ENCODE peak calls at places on chromosome 16, in five cellular contexts. W is cardiac muscle cell, P is endodermal cell, T is osteoblast, O is hepatocyte. N is an unnamed sample.
A peak's percentile ranks its signal among the peaks of the same experiment; 100 is the strongest.

GRCh38 chr16:48526058-48526957 is 83.7 kb downstream of the N4BP1 start:
- DNase-seq in T (peak; percentile 58), W (no peak), O (peak; percentile 84), P (peak; percentile 93), N (peak; percentile 45)

GRCh38 chr16:4683255-4684029 is 9.9 kb upstream of the NUDT16L1 start:
- DNase-seq in T (peak; percentile 79), O (no peak), P (no peak), W (no peak), N (no peak)

GRCh38 chr16:24504467-24505345 is 34.7 kb upstream of the RBBP6 start:
- DNase-seq in W (peak; percentile 70), P (peak; percentile 88), O (peak; percentile 74), T (peak; percentile 81), N (no peak)

GRCh38 chr16:29848420-29849297 is 14.4 kb downstream of the CDIPT start:
- DNase-seq in T (peak; percentile 92), P (peak; percentile 93), W (peak; percentile 68), O (peak; percentile 84), N (peak; percentile 10)

GRCh38 chr16:48434653-48435318 is 49.6 kb upstream of the SIAH1 start:
- DNase-seq in P (no peak), O (peak; percentile 41), W (no peak), T (no peak), N (no peak)

GRCh38 chr16:82031116-82032084 is 3.7 kb upstream of the HSD17B2 start:
- DNase-seq in P (peak; percentile 56), W (peak; percentile 49), O (peak; percentile 78), T (peak; percentile 75), N (no peak)

GRCh38 chr16:3046506-3047386 is at the start of gene MMP25:
- DNase-seq in P (peak; percentile 81), O (no peak), W (no peak), T (peak; percentile 91), N (no peak)

GRCh38 chr16:19127674-19128131 is 13.9 kb downstream of the ITPRIPL2 start:
- DNase-seq in T (no peak), P (no peak), W (no peak), O (no peak), N (no peak)

GRCh38 chr16:19393226-19394074 is 24.2 kb upstream of the TMC5 start:
- DNase-seq in P (no peak), T (no peak), W (no peak), O (peak; percentile 79), N (peak; percentile 52)

GRCh38 chr16:73432794-73433455 is 385.0 kb upstream of the ZFHX3 start:
- DNase-seq in W (no peak), O (no peak), T (no peak), P (no peak), N (no peak)

GRCh38 chr16:22070361-22071351 is 21.7 kb upstream of the VWA3A start:
- DNase-seq in O (no peak), P (no peak), W (no peak), T (peak; percentile 41), N (no peak)

GRCh38 chr16:82011199-82011641 is at the start of gene SDR42E1:
- DNase-seq in P (no peak), O (no peak), T (peak; percentile 62), W (no peak), N (no peak)

GRCh38 chr16:80203821-80204220 is 337.0 kb upstream of the DYNLRB2 start:
- DNase-seq in O (no peak), P (no peak), T (no peak), W (no peak), N (no peak)

GRCh38 chr16:54244061-54244886 is 42.3 kb downstream of the IRX3 start:
- DNase-seq in W (no peak), O (no peak), T (peak; percentile 74), P (peak; percentile 72), N (no peak)

GRCh38 chr16:4899474-4899846 is 37.5 kb downstream of the PPL start:
- DNase-seq in O (no peak), T (peak; percentile 68), P (no peak), W (no peak), N (no peak)

GRCh38 chr16:61676740-61677139 is 359.5 kb downstream of the CDH8 start:
- DNase-seq in P (no peak), W (no peak), T (no peak), O (no peak), N (no peak)

GRCh38 chr16:2462031-2462866 is 2.3 kb downstream of the TEDC2 start:
- DNase-seq in W (no peak), T (no peak), O (no peak), P (no peak), N (no peak)

GRCh38 chr16:3645108-3645503 is 9.4 kb upstream of the DNASE1 start:
- DNase-seq in T (no peak), O (no peak), P (no peak), W (no peak), N (no peak)

GRCh38 chr16:31451681-31452351 is 7.5 kb upstream of the ARMC5 start:
- DNase-seq in O (peak; percentile 89), W (peak; percentile 75), T (peak; percentile 94), P (peak; percentile 88), N (peak; percentile 52)

GRCh38 chr16:2025251-2025650 is 1.5 kb upstream of the NHERF2 start:
- DNase-seq in P (no peak), O (no peak), W (no peak), T (no peak), N (no peak)

GRCh38 chr16:58128721-58129096 is 472 bp downstream of the CFAP20 start:
- DNase-seq in W (peak; percentile 58), O (peak; percentile 47), P (peak; percentile 77), T (no peak), N (no peak)

GRCh38 chr16:65366316-65366715 is 244.5 kb upstream of the CDH11 start:
- DNase-seq in P (no peak), W (no peak), O (no peak), T (no peak), N (no peak)

DNA sequence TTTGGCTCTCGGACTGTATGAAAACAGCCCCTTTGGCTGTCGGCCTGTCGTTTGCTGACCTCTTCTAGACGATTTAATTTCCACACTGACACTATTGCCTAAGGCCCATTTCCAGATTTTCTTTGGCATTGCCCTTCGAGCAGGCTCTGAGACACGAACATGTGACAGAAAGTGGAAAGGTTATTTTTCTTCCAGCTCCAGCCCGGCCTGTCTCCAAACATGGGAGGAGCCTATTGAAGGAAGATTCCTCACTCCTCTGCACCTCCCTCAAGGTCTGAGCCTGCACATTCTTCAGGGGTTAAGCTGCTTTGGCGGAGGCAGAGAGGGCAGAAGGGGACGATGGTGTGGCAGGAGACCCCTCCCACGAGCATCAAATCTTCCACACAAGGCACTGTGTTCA is 85.9 kb upstream of the FOXF1 start:
- DNase-seq in O (peak; percentile 44), P (peak; percentile 64), T (no peak), W (no peak), N (no peak)
- H3K27ac ChIP-seq in O (peak overlapping the region; percentile 47), P (no peak overlapping the region), T (no peak overlapping the region), W (no peak overlapping the region), N (no peak overlapping the region)

GRCh38 chr16:71353736-71354135 is 4.8 kb upstream of the CALB2 start:
- DNase-seq in P (no peak), W (no peak), T (no peak), O (no peak), N (no peak)

GRCh38 chr16:71354156-71354555 is 4.4 kb upstream of the CALB2 start:
- DNase-seq in P (no peak), O (no peak), W (no peak), T (no peak), N (no peak)

GRCh38 chr16:71357681-71358080 is 842 bp upstream of the CALB2 start:
- DNase-seq in O (no peak), W (peak; percentile 17), P (peak; percentile 62), T (peak; percentile 65), N (no peak)

GRCh38 chr16:71358464-71359031 is at the start of gene CALB2:
- DNase-seq in T (peak; percentile 96), O (peak; percentile 88), P (peak; percentile 92), W (peak; percentile 84), N (no peak)

GRCh38 chr16:71356051-71356740 is 2.3 kb upstream of the CALB2 start:
- DNase-seq in T (peak; percentile 57), W (no peak), O (no peak), P (no peak), N (no peak)
- H3K27ac ChIP-seq in T (no peak overlapping the region), W (no peak overlapping the region), O (no peak overlapping the region), P (no peak overlapping the region), N (no peak overlapping the region)

GRCh38 chr16:85557083-85557975 is 55.8 kb upstream of the GSE1 start:
- DNase-seq in O (peak; percentile 65), W (no peak), T (peak; percentile 94), P (peak; percentile 77), N (no peak)
- H3K27ac ChIP-seq in O (peak overlapping the region; percentile 87), W (peak overlapping the region; percentile 93), T (peak overlapping the region; percentile 42), P (no peak overlapping the region), N (peak overlapping the region; percentile 46)

GRCh38 chr16:85375282-85375681 is 237.8 kb upstream of the GSE1 start:
- DNase-seq in P (no peak), O (no peak), T (no peak), W (no peak), N (no peak)

GRCh38 chr16:85374571-85374872 is 238.6 kb upstream of the GSE1 start:
- DNase-seq in T (no peak), P (no peak), O (no peak), W (no peak), N (no peak)

GRCh38 chr16:85377388-85378144 is 235.6 kb upstream of the GSE1 start:
- DNase-seq in W (peak; percentile 33), P (no peak), T (no peak), O (no peak), N (no peak)

GRCh38 chr16:85378145-85379040 is 234.7 kb upstream of the GSE1 start:
- DNase-seq in P (no peak), W (no peak), T (no peak), O (no peak), N (no peak)

GRCh38 chr16:85376292-85377095 is 236.6 kb upstream of the GSE1 start:
- DNase-seq in W (no peak), P (no peak), O (no peak), T (no peak), N (no peak)
- H3K27ac ChIP-seq in W (no peak overlapping the region), P (no peak overlapping the region), O (no peak overlapping the region), T (no peak overlapping the region), N (no peak overlapping the region)

DNA sequence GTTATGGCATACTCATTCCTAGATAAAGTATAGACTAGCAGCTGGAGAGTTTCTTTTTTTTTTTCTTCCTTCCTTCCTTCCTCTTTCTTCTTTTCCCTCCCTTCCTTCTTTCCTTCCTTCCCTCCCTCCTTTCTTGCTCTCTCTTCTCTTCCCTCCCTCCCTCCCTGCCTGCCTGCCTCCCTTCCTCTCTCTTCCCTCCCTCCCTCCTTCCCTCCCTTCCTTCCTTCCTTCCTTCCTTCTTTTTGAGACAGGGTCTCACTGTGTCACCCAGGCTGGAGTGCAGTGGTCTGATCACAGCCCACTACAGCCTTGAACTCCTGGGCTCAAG is 7.0 kb upstream of the SNTB2 start:
- DNase-seq in P (no peak), T (no peak), W (no peak), O (no peak), N (no peak)
- H3K27ac ChIP-seq in P (no peak overlapping the region), T (no peak overlapping the region), W (no peak overlapping the region), O (peak overlapping the region; percentile 51), N (no peak overlapping the region)

N was measured in epithelial cell of prostate.